ENCODE peak calls at places on chromosomes 2 and 18, in nine cellular contexts. One of them, this sample, is unnamed.

GRCh38 chr18:73409242-73409641 is 541.5 kb upstream of the NETO1 start:
- DNase-seq in heart left ventricle: no peak
- DNase-seq in left ventricle myocardium inferior: no peak
- DNase-seq in OCI-LY7: no peak
- DNase-seq in pancreas: no peak
- DNase-seq in CD4-positive, alpha-beta T cell: no peak
- DNase-seq in RWPE2: no peak
- DNase-seq in DND-41: no peak
- DNase-seq in PC-3: no peak
- DNase-seq in this sample: no peak

GRCh38 chr2:74070991-74071390 is 76.7 kb downstream of the BOLA3 start:
- DNase-seq in heart left ventricle: no peak
- DNase-seq in left ventricle myocardium inferior: no peak
- DNase-seq in OCI-LY7: no peak
- DNase-seq in pancreas: no peak
- DNase-seq in CD4-positive, alpha-beta T cell: no peak
- DNase-seq in RWPE2: no peak
- DNase-seq in DND-41: no peak
- DNase-seq in PC-3: no peak
- DNase-seq in this sample: no peak

GRCh38 chr2:108620656-108621055 is 86.4 kb downstream of the LIMS1 start:
- DNase-seq in heart left ventricle: no peak
- DNase-seq in left ventricle myocardium inferior: no peak
- DNase-seq in OCI-LY7: no peak
- DNase-seq in pancreas: no peak
- DNase-seq in CD4-positive, alpha-beta T cell: no peak
- DNase-seq in RWPE2: no peak
- DNase-seq in DND-41: no peak
- DNase-seq in PC-3: no peak
- DNase-seq in this sample: no peak

GRCh38 chr2:96463119-96463518 is 42.0 kb downstream of the NEURL3 start:
- DNase-seq in heart left ventricle: no peak
- DNase-seq in left ventricle myocardium inferior: no peak
- DNase-seq in OCI-LY7: no peak
- DNase-seq in pancreas: no peak
- DNase-seq in CD4-positive, alpha-beta T cell: no peak
- DNase-seq in RWPE2: no peak
- DNase-seq in DND-41: no peak
- DNase-seq in PC-3: no peak
- DNase-seq in this sample: no peak

GRCh38 chr2:61469424-61470121 is 1.3 kb downstream of the USP34 start:
- DNase-seq in heart left ventricle: no peak
- DNase-seq in left ventricle myocardium inferior: no peak
- DNase-seq in OCI-LY7: no peak
- DNase-seq in pancreas: no peak
- DNase-seq in CD4-positive, alpha-beta T cell: no peak
- DNase-seq in RWPE2: no peak
- DNase-seq in DND-41: no peak
- DNase-seq in PC-3: peak; percentile 18
- DNase-seq in this sample: no peak

GRCh38 chr2:238459081-238459629 is 32.4 kb downstream of the ASB1 start:
- DNase-seq in heart left ventricle: peak; percentile 64
- DNase-seq in left ventricle myocardium inferior: peak; percentile 67
- DNase-seq in OCI-LY7: no peak
- DNase-seq in pancreas: peak; percentile 31
- DNase-seq in CD4-positive, alpha-beta T cell: no peak
- DNase-seq in RWPE2: no peak
- DNase-seq in DND-41: no peak
- DNase-seq in PC-3: no peak
- DNase-seq in this sample: no peak

GRCh38 chr18:30175621-30176225 is 866.8 kb downstream of the DSC3 start:
- DNase-seq in heart left ventricle: no peak
- DNase-seq in left ventricle myocardium inferior: no peak
- DNase-seq in OCI-LY7: no peak
- DNase-seq in pancreas: no peak
- DNase-seq in CD4-positive, alpha-beta T cell: no peak
- DNase-seq in RWPE2: no peak
- DNase-seq in DND-41: no peak
- DNase-seq in PC-3: no peak
- DNase-seq in this sample: no peak

GRCh38 chr2:69943000-69943840 is 18.2 kb downstream of the ASPRV1 start:
- DNase-seq in heart left ventricle: no peak
- DNase-seq in left ventricle myocardium inferior: no peak
- DNase-seq in OCI-LY7: no peak
- DNase-seq in pancreas: no peak
- DNase-seq in CD4-positive, alpha-beta T cell: no peak
- DNase-seq in RWPE2: no peak
- DNase-seq in DND-41: no peak
- DNase-seq in PC-3: peak; percentile 57
- DNase-seq in this sample: no peak

GRCh38 chr2:220366765-220367164 is 739.3 kb downstream of the SLC4A3 start:
- DNase-seq in heart left ventricle: no peak
- DNase-seq in left ventricle myocardium inferior: no peak
- DNase-seq in OCI-LY7: no peak
- DNase-seq in pancreas: no peak
- DNase-seq in CD4-positive, alpha-beta T cell: no peak
- DNase-seq in RWPE2: no peak
- DNase-seq in DND-41: no peak
- DNase-seq in PC-3: no peak
- DNase-seq in this sample: no peak

GRCh38 chr2:54903736-54904554 is 146.3 kb downstream of the RTN4 start:
- DNase-seq in heart left ventricle: no peak
- DNase-seq in left ventricle myocardium inferior: no peak
- DNase-seq in OCI-LY7: no peak
- DNase-seq in pancreas: no peak
- DNase-seq in CD4-positive, alpha-beta T cell: peak; percentile 14
- DNase-seq in RWPE2: peak; percentile 94
- DNase-seq in DND-41: no peak
- DNase-seq in PC-3: peak; percentile 98
- DNase-seq in this sample: no peak

GRCh38 chr2:555164-555922 is 121.9 kb downstream of the TMEM18 start:
- DNase-seq in heart left ventricle: no peak
- DNase-seq in left ventricle myocardium inferior: no peak
- DNase-seq in OCI-LY7: no peak
- DNase-seq in pancreas: no peak
- DNase-seq in CD4-positive, alpha-beta T cell: no peak
- DNase-seq in RWPE2: no peak
- DNase-seq in DND-41: no peak
- DNase-seq in PC-3: peak; percentile 16
- DNase-seq in this sample: no peak

GRCh38 chr2:9217838-9218770 is 11.5 kb downstream of the ASAP2 start:
- DNase-seq in heart left ventricle: no peak
- DNase-seq in left ventricle myocardium inferior: no peak
- DNase-seq in OCI-LY7: no peak
- DNase-seq in pancreas: no peak
- DNase-seq in CD4-positive, alpha-beta T cell: no peak
- DNase-seq in RWPE2: no peak
- DNase-seq in DND-41: no peak
- DNase-seq in PC-3: no peak
- DNase-seq in this sample: no peak

GRCh38 chr2:149915151-149915550 is 327.6 kb upstream of the MMADHC start:
- DNase-seq in heart left ventricle: no peak
- DNase-seq in left ventricle myocardium inferior: no peak
- DNase-seq in OCI-LY7: no peak
- DNase-seq in pancreas: no peak
- DNase-seq in CD4-positive, alpha-beta T cell: no peak
- DNase-seq in RWPE2: no peak
- DNase-seq in DND-41: no peak
- DNase-seq in PC-3: no peak
- DNase-seq in this sample: no peak

GRCh38 chr18:69854455-69854854 is 93.2 kb downstream of the CD226 start:
- DNase-seq in heart left ventricle: no peak
- DNase-seq in left ventricle myocardium inferior: no peak
- DNase-seq in OCI-LY7: no peak
- DNase-seq in pancreas: no peak
- DNase-seq in CD4-positive, alpha-beta T cell: no peak
- DNase-seq in RWPE2: no peak
- DNase-seq in DND-41: no peak
- DNase-seq in PC-3: no peak
- DNase-seq in this sample: no peak

GRCh38 chr18:76672627-76673026 is 149.7 kb upstream of the ZNF236 start:
- DNase-seq in heart left ventricle: no peak
- DNase-seq in left ventricle myocardium inferior: no peak
- DNase-seq in OCI-LY7: no peak
- DNase-seq in pancreas: no peak
- DNase-seq in CD4-positive, alpha-beta T cell: no peak
- DNase-seq in RWPE2: no peak
- DNase-seq in DND-41: no peak
- DNase-seq in PC-3: no peak
- DNase-seq in this sample: no peak

GRCh38 chr2:228774548-228774947 is 496.5 kb downstream of the PID1 start:
- DNase-seq in heart left ventricle: no peak
- DNase-seq in left ventricle myocardium inferior: no peak
- DNase-seq in OCI-LY7: no peak
- DNase-seq in pancreas: no peak
- DNase-seq in CD4-positive, alpha-beta T cell: no peak
- DNase-seq in RWPE2: no peak
- DNase-seq in DND-41: no peak
- DNase-seq in PC-3: no peak
- DNase-seq in this sample: no peak

GRCh38 chr2:235458839-235459273 is 35.0 kb upstream of the AGAP1 start:
- DNase-seq in heart left ventricle: no peak
- DNase-seq in left ventricle myocardium inferior: peak; percentile 22
- DNase-seq in OCI-LY7: no peak
- DNase-seq in pancreas: peak; percentile 59
- DNase-seq in CD4-positive, alpha-beta T cell: no peak
- DNase-seq in RWPE2: peak; percentile 75
- DNase-seq in DND-41: no peak
- DNase-seq in PC-3: peak; percentile 79
- DNase-seq in this sample: no peak

GRCh38 chr18:49582579-49582978 is 20.7 kb downstream of the LIPG start:
- DNase-seq in heart left ventricle: no peak
- DNase-seq in left ventricle myocardium inferior: no peak
- DNase-seq in OCI-LY7: no peak
- DNase-seq in pancreas: no peak
- DNase-seq in CD4-positive, alpha-beta T cell: no peak
- DNase-seq in RWPE2: no peak
- DNase-seq in DND-41: no peak
- DNase-seq in PC-3: no peak
- DNase-seq in this sample: no peak

GRCh38 chr2:20613342-20613916 is 37.5 kb downstream of the HS1BP3 start:
- DNase-seq in heart left ventricle: no peak
- DNase-seq in left ventricle myocardium inferior: peak; percentile 12
- DNase-seq in OCI-LY7: no peak
- DNase-seq in pancreas: no peak
- DNase-seq in CD4-positive, alpha-beta T cell: no peak
- DNase-seq in RWPE2: peak; percentile 41
- DNase-seq in DND-41: no peak
- DNase-seq in PC-3: no peak
- DNase-seq in this sample: peak; percentile 78
- H3K27ac ChIP-seq in heart left ventricle: peak overlapping the region; percentile 91
- H3K27ac ChIP-seq in left ventricle myocardium inferior: peak overlapping the region; percentile 95
- H3K27ac ChIP-seq in OCI-LY7: no peak overlapping the region
- H3K27ac ChIP-seq in pancreas: peak overlapping the region; percentile 84
- H3K27ac ChIP-seq in CD4-positive, alpha-beta T cell: no peak overlapping the region
- H3K27ac ChIP-seq in RWPE2: no peak overlapping the region
- H3K27ac ChIP-seq in DND-41: no peak overlapping the region
- H3K27ac ChIP-seq in PC-3: no peak overlapping the region
- H3K27ac ChIP-seq in this sample: peak overlapping the region; percentile 79

GRCh38 chr18:8895987-8896619 is 190.7 kb downstream of the MTCL1 start:
- DNase-seq in heart left ventricle: no peak
- DNase-seq in left ventricle myocardium inferior: no peak
- DNase-seq in OCI-LY7: no peak
- DNase-seq in pancreas: no peak
- DNase-seq in CD4-positive, alpha-beta T cell: no peak
- DNase-seq in RWPE2: no peak
- DNase-seq in DND-41: no peak
- DNase-seq in PC-3: peak; percentile 17
- DNase-seq in this sample: no peak

GRCh38 chr18:8900552-8900951 is 195.2 kb downstream of the MTCL1 start:
- DNase-seq in heart left ventricle: no peak
- DNase-seq in left ventricle myocardium inferior: no peak
- DNase-seq in OCI-LY7: no peak
- DNase-seq in pancreas: no peak
- DNase-seq in CD4-positive, alpha-beta T cell: no peak
- DNase-seq in RWPE2: no peak
- DNase-seq in DND-41: no peak
- DNase-seq in PC-3: no peak
- DNase-seq in this sample: no peak

GRCh38 chr18:8898990-8899389 is 193.6 kb downstream of the MTCL1 start:
- DNase-seq in heart left ventricle: no peak
- DNase-seq in left ventricle myocardium inferior: no peak
- DNase-seq in OCI-LY7: peak; percentile 30
- DNase-seq in pancreas: peak; percentile 24
- DNase-seq in CD4-positive, alpha-beta T cell: no peak
- DNase-seq in RWPE2: no peak
- DNase-seq in DND-41: no peak
- DNase-seq in PC-3: no peak
- DNase-seq in this sample: no peak

GRCh38 chr18:8904316-8904715 is 198.2 kb upstream of the NDUFV2 start:
- DNase-seq in heart left ventricle: no peak
- DNase-seq in left ventricle myocardium inferior: no peak
- DNase-seq in OCI-LY7: no peak
- DNase-seq in pancreas: no peak
- DNase-seq in CD4-positive, alpha-beta T cell: no peak
- DNase-seq in RWPE2: no peak
- DNase-seq in DND-41: no peak
- DNase-seq in PC-3: no peak
- DNase-seq in this sample: no peak

GRCh38 chr18:8901019-8901418 is 195.7 kb downstream of the MTCL1 start:
- DNase-seq in heart left ventricle: no peak
- DNase-seq in left ventricle myocardium inferior: no peak
- DNase-seq in OCI-LY7: peak; percentile 72
- DNase-seq in pancreas: no peak
- DNase-seq in CD4-positive, alpha-beta T cell: no peak
- DNase-seq in RWPE2: no peak
- DNase-seq in DND-41: no peak
- DNase-seq in PC-3: peak; percentile 17
- DNase-seq in this sample: no peak
- TF ChIP-seq CTCF in heart left ventricle: no peak
- TF ChIP-seq CTCF in left ventricle myocardium inferior: no peak
- TF ChIP-seq CTCF in OCI-LY7: peak; percentile 70
- TF ChIP-seq CTCF in pancreas: no peak
- TF ChIP-seq CTCF in CD4-positive, alpha-beta T cell: no peak
- TF ChIP-seq CTCF in RWPE2: no peak
- TF ChIP-seq CTCF in DND-41: no peak
- TF ChIP-seq CTCF in PC-3: no peak
- TF ChIP-seq CTCF in this sample: no peak

DNA sequence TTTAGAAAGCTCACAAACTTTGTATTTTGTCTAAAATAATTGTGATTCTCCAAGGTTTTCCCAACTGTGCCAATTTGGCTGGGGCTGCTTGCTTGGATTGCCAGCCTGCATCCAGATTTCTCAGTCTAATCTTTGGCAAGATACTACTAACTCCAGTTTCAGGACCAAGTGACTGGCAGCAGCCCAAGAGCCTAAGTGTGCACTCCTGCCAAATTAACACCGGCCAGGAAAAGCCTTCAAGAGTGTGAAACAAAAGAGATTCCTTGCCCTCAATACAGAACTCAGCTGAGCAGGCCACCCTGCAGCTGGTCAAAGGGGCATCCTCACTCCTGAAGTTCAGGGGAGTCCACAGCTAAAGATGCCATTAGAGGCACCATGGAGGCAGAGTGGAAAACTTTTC is 589.0 kb upstream of the ACVR2A start:
- DNase-seq in heart left ventricle: peak; percentile 6
- DNase-seq in left ventricle myocardium inferior: no peak
- DNase-seq in OCI-LY7: no peak
- DNase-seq in pancreas: peak; percentile 23
- DNase-seq in CD4-positive, alpha-beta T cell: no peak
- DNase-seq in RWPE2: no peak
- DNase-seq in DND-41: no peak
- DNase-seq in PC-3: no peak
- DNase-seq in this sample: no peak
- H3K27ac ChIP-seq in heart left ventricle: no peak overlapping the region
- H3K27ac ChIP-seq in left ventricle myocardium inferior: no peak overlapping the region
- H3K27ac ChIP-seq in OCI-LY7: no peak overlapping the region
- H3K27ac ChIP-seq in pancreas: no peak overlapping the region
- H3K27ac ChIP-seq in CD4-positive, alpha-beta T cell: no peak overlapping the region
- H3K27ac ChIP-seq in RWPE2: no peak overlapping the region
- H3K27ac ChIP-seq in DND-41: no peak overlapping the region
- H3K27ac ChIP-seq in PC-3: no peak overlapping the region
- H3K27ac ChIP-seq in this sample: no peak overlapping the region

GRCh38 chr2:230441188-230441897 is 25.3 kb downstream of the SP100 start:
- DNase-seq in heart left ventricle: no peak
- DNase-seq in left ventricle myocardium inferior: no peak
- DNase-seq in OCI-LY7: peak; percentile 15
- DNase-seq in pancreas: no peak
- DNase-seq in CD4-positive, alpha-beta T cell: peak; percentile 33
- DNase-seq in RWPE2: no peak
- DNase-seq in DND-41: no peak
- DNase-seq in PC-3: no peak
- DNase-seq in this sample: peak; percentile 83
- TF ChIP-seq CTCF in heart left ventricle: no peak
- TF ChIP-seq CTCF in left ventricle myocardium inferior: no peak
- TF ChIP-seq CTCF in OCI-LY7: no peak
- TF ChIP-seq CTCF in pancreas: no peak
- TF ChIP-seq CTCF in CD4-positive, alpha-beta T cell: no peak
- TF ChIP-seq CTCF in RWPE2: no peak
- TF ChIP-seq CTCF in DND-41: no peak
- TF ChIP-seq CTCF in PC-3: no peak
- TF ChIP-seq CTCF in this sample: no peak